ENCODE peak calls at places on chromosomes 11 and 22, in nine cellular contexts. Z is T-helper 9 cell; R is kidney glomerular epithelial cell; S is NCI-H460; M is stomach; B is activated naive CD4-positive, alpha-beta T cell treated with anti-CD3 and anti-CD28 coated beads for 36 hours; H is HT1080; I is lower leg skin; G is AG10803. P is an unnamed sample.

GRCh38 chr22:37999640-38000272 is 15.4 kb upstream of the SOX10 start:
- DNase-seq in Z (no peak), R (no peak), S (peak), M (no peak), B (peak), H (peak), I (no peak), G (peak), P (peak)

GRCh38 chr11:12410006-12410728 is 32.8 kb downstream of the PARVA start:
- DNase-seq in Z (no peak), R (no peak), S (no peak), M (no peak), B (no peak), H (peak), I (peak), G (peak), P (no peak)

GRCh38 chr11:66845876-66846212 is 2.6 kb downstream of the RCE1 start:
- DNase-seq in Z (no peak), R (no peak), S (no peak), M (peak), B (no peak), H (no peak), I (peak), G (no peak), P (no peak)

GRCh38 chr11:119166368-119167076 is 2.0 kb upstream of the NLRX1 start:
- DNase-seq in Z (no peak), R (peak), S (no peak), M (no peak), B (no peak), H (peak), I (no peak), G (peak), P (peak)

GRCh38 chr11:116928102-116928777 is 90.8 kb upstream of the APOA1 start:
- DNase-seq in Z (no peak), R (no peak), S (no peak), M (no peak), B (peak), H (no peak), I (no peak), G (no peak), P (no peak)

GRCh38 chr11:103648670-103649400 is 387.6 kb upstream of the DDI1 start:
- DNase-seq in Z (no peak), R (peak), S (no peak), M (no peak), B (no peak), H (peak), I (no peak), G (peak), P (no peak)

GRCh38 chr11:14927146-14927545 is 35.1 kb upstream of the CYP2R1 start:
- DNase-seq in Z (no peak), R (peak), S (no peak), M (no peak), B (no peak), H (peak), I (no peak), G (peak), P (no peak)

GRCh38 chr11:67373916-67374570 is 645 bp upstream of the CLCF1 start:
- DNase-seq in Z (peak), R (peak), S (peak), M (peak), B (peak), H (peak), I (peak), G (peak), P (peak)

GRCh38 chr11:45662665-45663485 is 2.5 kb downstream of the CHST1 start:
- DNase-seq in Z (no peak), R (peak), S (no peak), M (no peak), B (peak), H (peak), I (no peak), G (peak), P (no peak)

GRCh38 chr11:2258501-2259465 is 11.6 kb downstream of the ASCL2 start:
- DNase-seq in Z (no peak), R (no peak), S (no peak), M (peak), B (no peak), H (no peak), I (peak), G (no peak), P (no peak)

GRCh38 chr22:44479662-44480061 is 18.4 kb downstream of the RTL6 start:
- DNase-seq in Z (no peak), R (no peak), S (no peak), M (no peak), B (no peak), H (peak), I (no peak), G (no peak), P (no peak)

GRCh38 chr11:95147364-95147905 is 57.8 kb downstream of the ENDOD1 start:
- DNase-seq in Z (no peak), R (peak), S (peak), M (no peak), B (peak), H (peak), I (no peak), G (peak), P (peak)

GRCh38 chr11:117387992-117388765 is 60.5 kb downstream of the CEP164 start:
- DNase-seq in Z (no peak), R (no peak), S (no peak), M (no peak), B (no peak), H (peak), I (peak), G (peak), P (no peak)

P was measured in LoVo.